ENCODE peak calls at places on chromosomes 3 and 15, in five cellular contexts. One of them, this sample, is unnamed.

GRCh38 chr3:161316006-161316689 is 55.2 kb downstream of the SPTSSB start:
- DNase-seq in brain pericyte: no peak
- DNase-seq in stimulated activated CD4-positive, alpha-beta T cell treated with anti-CD3 and anti-CD28 coated beads, Interleukin-15, amount 100 ng/mL, for 48 hours: no peak
- DNase-seq in H7: no peak
- DNase-seq in stimulated activated naive CD4-positive, alpha-beta T cell treated with Interleukin-2 at 50 U/mL for 16 hours: no peak
- DNase-seq in this sample: no peak

GRCh38 chr3:12895391-12896205 is 54.2 kb upstream of the RPL32 start:
- DNase-seq in H7: no peak
- DNase-seq in brain pericyte: no peak
- DNase-seq in stimulated activated CD4-positive, alpha-beta T cell treated with anti-CD3 and anti-CD28 coated beads, Interleukin-15, amount 100 ng/mL, for 48 hours: no peak
- DNase-seq in stimulated activated naive CD4-positive, alpha-beta T cell treated with Interleukin-2 at 50 U/mL for 16 hours: no peak
- DNase-seq in this sample: no peak

GRCh38 chr3:4565806-4566501 is 72.8 kb downstream of the ITPR1 start:
- DNase-seq in H7: no peak
- DNase-seq in stimulated activated naive CD4-positive, alpha-beta T cell treated with Interleukin-2 at 50 U/mL for 16 hours: no peak
- DNase-seq in brain pericyte: no peak
- DNase-seq in stimulated activated CD4-positive, alpha-beta T cell treated with anti-CD3 and anti-CD28 coated beads, Interleukin-15, amount 100 ng/mL, for 48 hours: no peak
- DNase-seq in this sample: no peak

GRCh38 chr15:27359586-27359985 is 388.6 kb downstream of the GABRG3 start:
- DNase-seq in H7: no peak
- DNase-seq in stimulated activated naive CD4-positive, alpha-beta T cell treated with Interleukin-2 at 50 U/mL for 16 hours: no peak
- DNase-seq in brain pericyte: no peak
- DNase-seq in stimulated activated CD4-positive, alpha-beta T cell treated with anti-CD3 and anti-CD28 coated beads, Interleukin-15, amount 100 ng/mL, for 48 hours: no peak
- DNase-seq in this sample: no peak

GRCh38 chr3:194058189-194058571 is 77.8 kb upstream of the HES1 start:
- DNase-seq in stimulated activated CD4-positive, alpha-beta T cell treated with anti-CD3 and anti-CD28 coated beads, Interleukin-15, amount 100 ng/mL, for 48 hours: no peak
- DNase-seq in brain pericyte: no peak
- DNase-seq in H7: peak
- DNase-seq in stimulated activated naive CD4-positive, alpha-beta T cell treated with Interleukin-2 at 50 U/mL for 16 hours: no peak
- DNase-seq in this sample: peak

GRCh38 chr3:39668420-39668819 is 141.0 kb upstream of the MYRIP start:
- DNase-seq in stimulated activated CD4-positive, alpha-beta T cell treated with anti-CD3 and anti-CD28 coated beads, Interleukin-15, amount 100 ng/mL, for 48 hours: no peak
- DNase-seq in brain pericyte: no peak
- DNase-seq in stimulated activated naive CD4-positive, alpha-beta T cell treated with Interleukin-2 at 50 U/mL for 16 hours: no peak
- DNase-seq in H7: no peak
- DNase-seq in this sample: peak

GRCh38 chr3:39064646-39065045 is 12.8 kb downstream of the WDR48 start:
- DNase-seq in brain pericyte: no peak
- DNase-seq in stimulated activated CD4-positive, alpha-beta T cell treated with anti-CD3 and anti-CD28 coated beads, Interleukin-15, amount 100 ng/mL, for 48 hours: no peak
- DNase-seq in stimulated activated naive CD4-positive, alpha-beta T cell treated with Interleukin-2 at 50 U/mL for 16 hours: no peak
- DNase-seq in H7: no peak
- DNase-seq in this sample: no peak

GRCh38 chr3:114878119-114878839 is 268.8 kb downstream of the ZBTB20 start:
- DNase-seq in stimulated activated naive CD4-positive, alpha-beta T cell treated with Interleukin-2 at 50 U/mL for 16 hours: no peak
- DNase-seq in H7: no peak
- DNase-seq in brain pericyte: no peak
- DNase-seq in stimulated activated CD4-positive, alpha-beta T cell treated with anti-CD3 and anti-CD28 coated beads, Interleukin-15, amount 100 ng/mL, for 48 hours: no peak
- DNase-seq in this sample: no peak

GRCh38 chr15:70227122-70227521 is 129.4 kb upstream of the TLE3 start:
- DNase-seq in stimulated activated naive CD4-positive, alpha-beta T cell treated with Interleukin-2 at 50 U/mL for 16 hours: no peak
- DNase-seq in stimulated activated CD4-positive, alpha-beta T cell treated with anti-CD3 and anti-CD28 coated beads, Interleukin-15, amount 100 ng/mL, for 48 hours: no peak
- DNase-seq in H7: peak
- DNase-seq in brain pericyte: no peak
- DNase-seq in this sample: no peak

This sample was measured in NCI-H526 treated with DMSO at 0.1 percent for 48 hours.